ENCODE peak calls at places on chromosome 5, in nine cellular contexts. D, E, S, U, A, Q, C, P and F are unnamed samples.

GRCh38 chr5:118903010-118903409 is 85.3 kb downstream of the DTWD2 start:
- DNase-seq in U (no peak), C (no peak), Q (no peak), A (no peak), P (no peak), S (no peak), D (no peak), E (no peak), F (no peak)

GRCh38 chr5:31638286-31638685 is 645 bp upstream of the PDZD2 start:
- DNase-seq in U (no peak), P (no peak), D (no peak), Q (no peak), A (no peak), E (no peak), S (no peak), C (no peak), F (no peak)

GRCh38 chr5:27592231-27592630 is 553.8 kb upstream of the CDH9 start:
- DNase-seq in S (no peak), P (no peak), Q (no peak), A (no peak), E (no peak), U (no peak), D (no peak), C (no peak), F (no peak)

GRCh38 chr5:56815657-56816545 is 552 bp downstream of the MAP3K1 start:
- DNase-seq in C (peak), E (peak), S (peak), Q (no peak), U (peak), D (peak), A (no peak), P (peak), F (peak)

GRCh38 chr5:56951131-56951945 is 585 bp downstream of the MIER3 start:
- DNase-seq in D (peak), U (peak), Q (no peak), C (peak), P (no peak), A (peak), S (peak), E (peak), F (peak)

GRCh38 chr5:140239939-140240700 is 62.8 kb downstream of the PFDN1 start:
- DNase-seq in U (peak), D (peak), P (peak), A (peak), S (peak), E (peak), C (no peak), Q (no peak), F (peak)

GRCh38 chr5:171595801-171596231 is 176.4 kb downstream of the FGF18 start:
- DNase-seq in E (no peak), S (no peak), D (no peak), U (peak), A (no peak), C (peak), Q (peak), P (no peak), F (no peak)

GRCh38 chr5:137098663-137099062 is 400.5 kb downstream of the SPOCK1 start:
- DNase-seq in A (no peak), E (no peak), S (no peak), D (no peak), Q (no peak), P (no peak), U (no peak), C (no peak), F (no peak)

GRCh38 chr5:175922192-175922885 is 45.8 kb downstream of the THOC3 start:
- DNase-seq in S (no peak), E (peak), Q (no peak), C (peak), A (peak), D (no peak), U (no peak), P (no peak), F (no peak)

GRCh38 chr5:100840364-100840763 is 62.7 kb downstream of the ST8SIA4 start:
- DNase-seq in Q (peak), A (no peak), S (no peak), D (peak), C (no peak), U (no peak), E (no peak), P (peak), F (no peak)

GRCh38 chr5:152462021-152462721 is 57.1 kb upstream of the NMUR2 start:
- DNase-seq in C (no peak), P (no peak), S (no peak), E (no peak), Q (no peak), U (no peak), A (no peak), D (peak), F (peak)

GRCh38 chr5:83718936-83719495 is 1.6 kb downstream of the HAPLN1 start:
- DNase-seq in U (no peak), C (no peak), D (no peak), P (no peak), S (no peak), A (no peak), E (no peak), Q (no peak), F (peak)

GRCh38 chr5:94802450-94802849 is 184.0 kb downstream of the SLF1 start:
- DNase-seq in A (no peak), U (no peak), Q (no peak), E (peak), P (no peak), D (peak), S (no peak), C (no peak), F (no peak)

GRCh38 chr5:59745422-59745863 is 148.1 kb downstream of the PDE4D start:
- DNase-seq in S (no peak), P (no peak), U (no peak), C (no peak), A (peak), E (peak), D (peak), Q (no peak), F (peak)

GRCh38 chr5:168995024-168995423 is 305.9 kb downstream of the SLIT3 start:
- DNase-seq in E (no peak), D (no peak), U (no peak), P (no peak), Q (no peak), S (no peak), A (no peak), C (no peak), F (no peak)

GRCh38 chr5:169009171-169009570 is 291.8 kb downstream of the SLIT3 start:
- DNase-seq in C (no peak), Q (no peak), A (no peak), P (no peak), U (no peak), S (no peak), E (no peak), D (no peak), F (no peak)

GRCh38 chr5:96228449-96228848 is 204.6 kb downstream of the PCSK1 start:
- DNase-seq in S (no peak), U (no peak), P (no peak), Q (no peak), E (no peak), C (no peak), A (no peak), D (no peak), F (no peak)

GRCh38 chr5:149260761-149261160 is 10.9 kb upstream of the AFAP1L1 start:
- DNase-seq in C (no peak), Q (no peak), E (no peak), A (no peak), P (no peak), S (no peak), D (no peak), U (no peak), F (peak)

GRCh38 chr5:9789818-9790217 is 159.7 kb upstream of the TAS2R1 start:
- DNase-seq in D (no peak), C (no peak), U (no peak), Q (no peak), S (no peak), E (no peak), P (no peak), A (no peak), F (peak)